ENCODE peak calls at places on chromosomes 12 and 14, in seven cellular contexts. One of them, this sample, is unnamed.

GRCh38 chr12:632102-632696 is 31.0 kb downstream of the NINJ2 start:
- DNase-seq in uterus: no peak
- DNase-seq in mesothelial cell of epicardium: peak
- DNase-seq in AG09319: peak
- DNase-seq in GM23338: peak
- DNase-seq in cardiac muscle cell: peak
- DNase-seq in neural progenitor cell: peak
- DNase-seq in this sample: peak

GRCh38 chr12:57106021-57106708 is 5.0 kb downstream of the STAT6 start:
- DNase-seq in uterus: no peak
- DNase-seq in mesothelial cell of epicardium: no peak
- DNase-seq in AG09319: no peak
- DNase-seq in GM23338: no peak
- DNase-seq in cardiac muscle cell: no peak
- DNase-seq in neural progenitor cell: no peak
- DNase-seq in this sample: no peak

GRCh38 chr12:11652351-11653040 is 3.0 kb downstream of the ETV6 start:
- DNase-seq in uterus: peak
- DNase-seq in mesothelial cell of epicardium: no peak
- DNase-seq in AG09319: no peak
- DNase-seq in GM23338: peak
- DNase-seq in cardiac muscle cell: no peak
- DNase-seq in neural progenitor cell: peak
- DNase-seq in this sample: no peak

GRCh38 chr14:99286761-99287160 is 14.8 kb upstream of the BCL11B start:
- DNase-seq in uterus: no peak
- DNase-seq in mesothelial cell of epicardium: no peak
- DNase-seq in AG09319: no peak
- DNase-seq in GM23338: no peak
- DNase-seq in cardiac muscle cell: no peak
- DNase-seq in neural progenitor cell: no peak
- DNase-seq in this sample: no peak

GRCh38 chr12:5135126-5135525 is 91.4 kb downstream of the KCNA5 start:
- DNase-seq in uterus: no peak
- DNase-seq in mesothelial cell of epicardium: no peak
- DNase-seq in AG09319: no peak
- DNase-seq in GM23338: no peak
- DNase-seq in cardiac muscle cell: no peak
- DNase-seq in neural progenitor cell: no peak
- DNase-seq in this sample: no peak

GRCh38 chr12:21776242-21776641 is 1.7 kb upstream of the KCNJ8 start:
- DNase-seq in uterus: no peak
- DNase-seq in mesothelial cell of epicardium: no peak
- DNase-seq in AG09319: no peak
- DNase-seq in GM23338: no peak
- DNase-seq in cardiac muscle cell: peak
- DNase-seq in neural progenitor cell: no peak
- DNase-seq in this sample: no peak

GRCh38 chr12:52007158-52007921 is 594 bp downstream of the TAMALIN start:
- DNase-seq in uterus: peak
- DNase-seq in mesothelial cell of epicardium: no peak
- DNase-seq in AG09319: no peak
- DNase-seq in GM23338: peak
- DNase-seq in cardiac muscle cell: no peak
- DNase-seq in neural progenitor cell: peak
- DNase-seq in this sample: no peak

GRCh38 chr12:115216300-115216699 is 532.3 kb upstream of the TBX3 start:
- DNase-seq in uterus: no peak
- DNase-seq in mesothelial cell of epicardium: no peak
- DNase-seq in AG09319: no peak
- DNase-seq in GM23338: no peak
- DNase-seq in cardiac muscle cell: no peak
- DNase-seq in neural progenitor cell: no peak
- DNase-seq in this sample: no peak

GRCh38 chr12:76688627-76689026 is 75.3 kb upstream of the ZDHHC17 start:
- DNase-seq in uterus: no peak
- DNase-seq in mesothelial cell of epicardium: no peak
- DNase-seq in AG09319: no peak
- DNase-seq in GM23338: peak
- DNase-seq in cardiac muscle cell: no peak
- DNase-seq in neural progenitor cell: no peak
- DNase-seq in this sample: no peak
- TF ChIP-seq CTCF in uterus: peak
- TF ChIP-seq CTCF in mesothelial cell of epicardium: no peak
- TF ChIP-seq CTCF in AG09319: peak
- TF ChIP-seq CTCF in GM23338: peak
- TF ChIP-seq CTCF in cardiac muscle cell: peak
- TF ChIP-seq CTCF in neural progenitor cell: peak
- TF ChIP-seq CTCF in this sample: peak

GRCh38 chr14:67567654-67568053 is 32.4 kb downstream of the PIGH start:
- DNase-seq in uterus: no peak
- DNase-seq in mesothelial cell of epicardium: no peak
- DNase-seq in AG09319: no peak
- DNase-seq in GM23338: no peak
- DNase-seq in cardiac muscle cell: no peak
- DNase-seq in neural progenitor cell: no peak
- DNase-seq in this sample: no peak
- TF ChIP-seq CTCF in uterus: no peak
- TF ChIP-seq CTCF in mesothelial cell of epicardium: no peak
- TF ChIP-seq CTCF in AG09319: no peak
- TF ChIP-seq CTCF in GM23338: no peak
- TF ChIP-seq CTCF in cardiac muscle cell: no peak
- TF ChIP-seq CTCF in neural progenitor cell: no peak
- TF ChIP-seq CTCF in this sample: no peak

GRCh38 chr14:100644784-100645183 is 57.6 kb upstream of the BEGAIN start:
- DNase-seq in uterus: no peak
- DNase-seq in mesothelial cell of epicardium: no peak
- DNase-seq in AG09319: no peak
- DNase-seq in GM23338: no peak
- DNase-seq in cardiac muscle cell: no peak
- DNase-seq in neural progenitor cell: no peak
- DNase-seq in this sample: no peak

GRCh38 chr14:100644383-100644782 is 57.2 kb upstream of the BEGAIN start:
- DNase-seq in uterus: no peak
- DNase-seq in mesothelial cell of epicardium: no peak
- DNase-seq in AG09319: no peak
- DNase-seq in GM23338: no peak
- DNase-seq in cardiac muscle cell: no peak
- DNase-seq in neural progenitor cell: no peak
- DNase-seq in this sample: no peak

GRCh38 chr14:100648474-100649172 is 61.4 kb upstream of the BEGAIN start:
- DNase-seq in uterus: no peak
- DNase-seq in mesothelial cell of epicardium: no peak
- DNase-seq in AG09319: no peak
- DNase-seq in GM23338: no peak
- DNase-seq in cardiac muscle cell: no peak
- DNase-seq in neural progenitor cell: no peak
- DNase-seq in this sample: no peak

GRCh38 chr14:100645200-100645985 is 58.2 kb upstream of the BEGAIN start:
- DNase-seq in uterus: peak
- DNase-seq in mesothelial cell of epicardium: peak
- DNase-seq in AG09319: peak
- DNase-seq in GM23338: peak
- DNase-seq in cardiac muscle cell: peak
- DNase-seq in neural progenitor cell: peak
- DNase-seq in this sample: no peak

GRCh38 chr14:100645986-100646314 is 58.7 kb upstream of the BEGAIN start:
- DNase-seq in uterus: no peak
- DNase-seq in mesothelial cell of epicardium: no peak
- DNase-seq in AG09319: no peak
- DNase-seq in GM23338: no peak
- DNase-seq in cardiac muscle cell: no peak
- DNase-seq in neural progenitor cell: no peak
- DNase-seq in this sample: no peak
- TF ChIP-seq CTCF in uterus: no peak
- TF ChIP-seq CTCF in mesothelial cell of epicardium: no peak
- TF ChIP-seq CTCF in AG09319: no peak
- TF ChIP-seq CTCF in GM23338: no peak
- TF ChIP-seq CTCF in cardiac muscle cell: no peak
- TF ChIP-seq CTCF in neural progenitor cell: no peak
- TF ChIP-seq CTCF in this sample: peak

GRCh38 chr14:21807975-21808374 is 134.4 kb upstream of the OR4E1 start:
- DNase-seq in uterus: no peak
- DNase-seq in mesothelial cell of epicardium: no peak
- DNase-seq in AG09319: no peak
- DNase-seq in GM23338: peak
- DNase-seq in cardiac muscle cell: no peak
- DNase-seq in neural progenitor cell: peak
- DNase-seq in this sample: no peak
- TF ChIP-seq CTCF in uterus: no peak
- TF ChIP-seq CTCF in mesothelial cell of epicardium: no peak
- TF ChIP-seq CTCF in AG09319: no peak
- TF ChIP-seq CTCF in GM23338: peak
- TF ChIP-seq CTCF in cardiac muscle cell: no peak
- TF ChIP-seq CTCF in neural progenitor cell: no peak
- TF ChIP-seq CTCF in this sample: no peak

DNA sequence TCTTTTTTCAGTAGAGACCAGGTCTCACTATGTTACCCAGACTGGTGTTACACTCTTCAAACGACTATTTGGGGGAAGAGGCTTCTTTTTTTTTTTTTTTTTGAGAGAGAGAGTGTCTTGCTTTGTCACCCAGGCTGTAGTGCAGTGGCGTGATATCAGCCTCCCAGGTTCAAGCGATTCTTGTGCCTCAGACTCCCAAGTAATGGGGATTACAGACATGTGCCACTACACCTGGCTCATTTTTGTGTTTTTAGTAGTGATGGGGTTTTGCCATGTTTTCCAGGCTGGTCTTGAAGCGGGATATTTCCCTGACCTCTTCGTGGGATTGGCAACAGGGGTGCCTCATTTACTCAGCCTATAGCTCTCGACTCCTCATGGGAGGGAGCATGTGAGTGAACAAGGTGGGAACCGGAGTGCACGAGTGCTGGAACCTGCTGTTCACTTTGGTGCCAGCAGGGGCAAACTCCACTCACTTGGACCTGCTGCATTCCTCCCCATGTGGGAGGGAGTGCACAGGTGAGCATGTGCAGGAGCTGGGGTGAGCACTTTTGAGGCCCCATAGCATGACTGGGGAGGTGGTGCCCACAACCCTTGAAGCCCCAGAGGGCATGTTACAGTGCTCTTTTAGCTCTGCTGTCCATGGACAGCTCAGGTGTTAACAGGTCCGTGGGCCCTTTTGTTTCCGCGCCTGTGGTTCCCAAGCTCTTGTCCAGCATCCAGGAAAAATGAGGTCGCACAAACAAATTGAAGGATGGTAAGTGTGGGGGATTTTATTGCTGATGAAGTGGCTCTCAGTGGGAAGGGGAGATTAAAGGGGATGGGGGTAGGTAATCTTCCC is 79.1 kb upstream of the HECTD1 start:
- DNase-seq in uterus: no peak
- DNase-seq in mesothelial cell of epicardium: no peak
- DNase-seq in AG09319: no peak
- DNase-seq in GM23338: peak
- DNase-seq in cardiac muscle cell: peak
- DNase-seq in neural progenitor cell: peak
- DNase-seq in this sample: no peak
- TF ChIP-seq CTCF in uterus: no peak
- TF ChIP-seq CTCF in mesothelial cell of epicardium: peak
- TF ChIP-seq CTCF in AG09319: peak
- TF ChIP-seq CTCF in GM23338: peak
- TF ChIP-seq CTCF in cardiac muscle cell: peak
- TF ChIP-seq CTCF in neural progenitor cell: peak
- TF ChIP-seq CTCF in this sample: peak

DNA sequence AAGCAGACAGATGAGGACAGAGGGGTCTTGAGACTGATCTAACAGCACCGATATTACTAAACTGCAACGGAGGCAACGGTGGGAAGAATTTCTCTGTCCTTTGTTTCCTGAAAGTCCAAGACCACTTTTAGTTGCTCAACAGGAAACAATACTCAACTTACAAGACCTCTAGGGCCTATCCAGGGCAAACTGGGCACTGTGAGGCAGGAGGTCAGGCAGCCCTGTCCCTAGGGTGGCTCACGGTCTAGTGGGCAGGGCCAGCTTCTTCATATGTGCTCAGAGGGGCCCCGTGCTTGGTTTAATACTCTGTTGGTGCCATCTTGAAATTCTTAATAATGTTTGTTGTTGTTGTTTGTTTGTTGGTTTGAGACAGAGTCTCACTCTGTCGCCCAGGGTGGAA is 14.2 kb downstream of the SSH1 start:
- DNase-seq in uterus: no peak
- DNase-seq in mesothelial cell of epicardium: no peak
- DNase-seq in AG09319: no peak
- DNase-seq in GM23338: no peak
- DNase-seq in cardiac muscle cell: no peak
- DNase-seq in neural progenitor cell: no peak
- DNase-seq in this sample: no peak
- TF ChIP-seq CTCF in uterus: no peak
- TF ChIP-seq CTCF in mesothelial cell of epicardium: no peak
- TF ChIP-seq CTCF in AG09319: no peak
- TF ChIP-seq CTCF in GM23338: no peak
- TF ChIP-seq CTCF in cardiac muscle cell: no peak
- TF ChIP-seq CTCF in neural progenitor cell: no peak
- TF ChIP-seq CTCF in this sample: no peak

DNA sequence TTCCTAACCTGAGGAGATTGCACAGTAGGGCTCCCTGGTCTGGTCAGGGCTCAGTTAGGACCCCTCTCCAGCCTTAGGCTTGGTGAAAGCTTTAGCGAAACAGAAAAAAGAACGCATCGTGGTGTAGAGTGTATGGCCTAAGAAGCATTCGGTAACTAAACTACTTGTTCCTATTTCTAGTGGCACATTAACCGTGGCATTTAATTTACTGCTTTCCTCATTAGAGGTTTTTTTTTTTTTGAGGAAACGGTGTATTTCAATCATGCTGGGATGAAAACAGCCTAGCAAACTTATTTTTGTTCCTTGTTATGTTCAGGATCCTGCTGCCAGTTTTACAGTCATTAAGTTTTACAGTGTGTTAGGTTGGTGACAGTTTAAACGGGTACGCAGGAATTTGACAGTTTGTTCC is 516 bp upstream of the OSBPL8 start:
- DNase-seq in uterus: no peak
- DNase-seq in mesothelial cell of epicardium: no peak
- DNase-seq in AG09319: no peak
- DNase-seq in GM23338: no peak
- DNase-seq in cardiac muscle cell: no peak
- DNase-seq in neural progenitor cell: no peak
- DNase-seq in this sample: no peak
- TF ChIP-seq CTCF in uterus: no peak
- TF ChIP-seq CTCF in mesothelial cell of epicardium: no peak
- TF ChIP-seq CTCF in AG09319: no peak
- TF ChIP-seq CTCF in GM23338: no peak
- TF ChIP-seq CTCF in cardiac muscle cell: no peak
- TF ChIP-seq CTCF in neural progenitor cell: no peak
- TF ChIP-seq CTCF in this sample: no peak

This sample was measured in chondrocyte.